ENCODE peak calls at places on chromosome 1, in six cellular contexts. U is activated naive CD4-positive, alpha-beta T cell treated with Interleukin-2 at 50 U/mL for 16 hours; L is mucosa of descending colon; W is neuronal stem cell; B is Caki2; R is foreskin fibroblast. Z is an unnamed sample.

GRCh38 chr1:74766579-74766978 is 33.6 kb downstream of the TYW3 start:
- DNase-seq in W (no peak), R (peak), U (no peak), B (no peak), L (no peak), Z (no peak)

GRCh38 chr1:245923215-245923614 is 583.9 kb downstream of the SMYD3 start:
- DNase-seq in W (no peak), B (no peak), L (no peak), U (no peak), R (no peak), Z (no peak)

GRCh38 chr1:32286763-32287162 is 5.1 kb upstream of the HDAC1 start:
- DNase-seq in R (no peak), L (no peak), U (no peak), W (no peak), B (no peak), Z (no peak)

GRCh38 chr1:9449106-9449627 is 90.1 kb upstream of the SLC25A33 start:
- DNase-seq in W (no peak), U (no peak), B (no peak), R (no peak), L (no peak), Z (no peak)

GRCh38 chr1:78291443-78291842 is 199.3 kb upstream of the PTGFR start:
- DNase-seq in W (no peak), R (peak), L (no peak), U (no peak), B (no peak), Z (no peak)

GRCh38 chr1:209564904-209565303 is 18.6 kb upstream of the CAMK1G start:
- DNase-seq in R (no peak), W (no peak), B (no peak), L (no peak), U (no peak), Z (no peak)

GRCh38 chr1:100350787-100351094 is 1.6 kb upstream of the CDC14A start:
- DNase-seq in U (no peak), R (no peak), B (no peak), W (no peak), L (no peak), Z (no peak)

GRCh38 chr1:175478203-175478602 is 265.2 kb downstream of the TNR start:
- DNase-seq in R (no peak), B (no peak), L (no peak), U (no peak), W (no peak), Z (no peak)

GRCh38 chr1:9241891-9242290 is 7.3 kb downstream of the H6PD start:
- DNase-seq in W (no peak), B (no peak), R (no peak), L (no peak), U (no peak), Z (no peak)

GRCh38 chr1:160108888-160109662 is 6.5 kb upstream of the ATP1A2 start:
- DNase-seq in L (no peak), U (peak), R (peak), B (peak), W (no peak), Z (no peak)

GRCh38 chr1:222096883-222097282 is 355.0 kb upstream of the DUSP10 start:
- DNase-seq in U (no peak), B (no peak), L (no peak), R (no peak), W (no peak), Z (no peak)

GRCh38 chr1:24903955-24904730 is 25.9 kb downstream of the RUNX3 start:
- DNase-seq in R (no peak), L (peak), B (no peak), U (peak), W (no peak), Z (no peak)

GRCh38 chr1:240285541-240285940 is 193.9 kb downstream of the FMN2 start:
- DNase-seq in L (no peak), U (no peak), R (peak), B (no peak), W (no peak), Z (no peak)

Z was measured in activated T-helper 2 cell treated with anti-CD3 and anti-CD28 coated beads, Interferon-gamma antibody, Interleukin-2, Interleukin-4, amounts not matched to agents 10 μg/mL and 5 μg/mL and 100 μg/mL, durations not matched to agents 14 hours and 24 hours and 36 hours.